ENCODE peak calls at places on chromosomes 2 and 18, in eight cellular contexts. G, V, N, H, O, E, A and D are unnamed samples.

GRCh38 chr18:77058186-77058847 is 74.3 kb downstream of the MBP start:
- DNase-seq in O (no peak), E (no peak), G (no peak), A (no peak), N (no peak), V (no peak), H (no peak), D (no peak)

GRCh38 chr2:158113896-158114295 is 12.2 kb downstream of the UPP2 start:
- DNase-seq in N (no peak), O (no peak), V (no peak), A (no peak), E (no peak), G (no peak), H (no peak), D (no peak)

GRCh38 chr2:130241041-130241707 is 42.9 kb upstream of the TUBA3E start:
- DNase-seq in E (no peak), A (no peak), V (peak; percentile 76), H (no peak), G (peak; percentile 92), O (no peak), N (no peak), D (no peak)

GRCh38 chr18:45916302-45916701 is 50.8 kb downstream of the EPG5 start:
- DNase-seq in A (no peak), G (no peak), N (no peak), E (no peak), H (no peak), V (no peak), O (no peak), D (no peak)

GRCh38 chr2:120847700-120848321 is 112.1 kb downstream of the GLI2 start:
- DNase-seq in H (no peak), E (no peak), O (peak; percentile 31), A (peak; percentile 95), N (no peak), G (no peak), V (no peak), D (no peak)

GRCh38 chr2:111201214-111201613 is 80.5 kb downstream of the BCL2L11 start:
- DNase-seq in E (no peak), O (no peak), V (no peak), G (no peak), H (no peak), N (no peak), A (no peak), D (no peak)

GRCh38 chr2:28904295-28904694 is 9.8 kb downstream of the WDR43 start:
- DNase-seq in G (no peak), E (no peak), N (no peak), O (peak; percentile 9), H (no peak), V (peak; percentile 11), A (no peak), D (no peak)

GRCh38 chr2:69741281-69742169 is at the start of gene ANXA4:
- DNase-seq in E (peak; percentile 42), A (peak; percentile 63), N (peak; percentile 53), G (peak; percentile 66), O (peak; percentile 57), V (peak; percentile 75), H (no peak), D (peak; percentile 64)

GRCh38 chr18:40692871-40693270 is 1262.2 kb upstream of the PIK3C3 start:
- DNase-seq in A (no peak), G (no peak), H (no peak), V (no peak), O (no peak), N (no peak), E (no peak), D (no peak)